ENCODE peak calls at places on chromosomes 1 and 21, in six cellular contexts. One of them, this sample, is unnamed.

GRCh38 chr1:199551967-199552565 is 475.4 kb upstream of the NR5A2 start:
- DNase-seq in BE2C: peak; percentile 72
- DNase-seq in AG20443: peak; percentile 52
- DNase-seq in HTR-8/SVneo: peak; percentile 34
- DNase-seq in LoVo: peak; percentile 48
- DNase-seq in ACHN: peak; percentile 79
- DNase-seq in this sample: peak; percentile 9

GRCh38 chr1:59497616-59498015 is 200.7 kb downstream of the FGGY start:
- DNase-seq in LoVo: no peak
- DNase-seq in ACHN: no peak
- DNase-seq in HTR-8/SVneo: no peak
- DNase-seq in AG20443: no peak
- DNase-seq in BE2C: no peak
- DNase-seq in this sample: no peak

GRCh38 chr1:109214695-109215623 is 1.2 kb downstream of the SARS1 start:
- DNase-seq in BE2C: peak; percentile 80
- DNase-seq in HTR-8/SVneo: peak; percentile 53
- DNase-seq in LoVo: peak; percentile 90
- DNase-seq in ACHN: peak; percentile 86
- DNase-seq in AG20443: peak; percentile 73
- DNase-seq in this sample: peak; percentile 85

GRCh38 chr1:210446479-210446878 is 117.8 kb downstream of the HHAT start:
- DNase-seq in AG20443: no peak
- DNase-seq in ACHN: peak; percentile 81
- DNase-seq in BE2C: peak; percentile 47
- DNase-seq in LoVo: peak; percentile 41
- DNase-seq in HTR-8/SVneo: peak; percentile 45
- DNase-seq in this sample: no peak

GRCh38 chr1:43853161-43853921 is 80.3 kb upstream of the ARTN start:
- DNase-seq in LoVo: peak; percentile 56
- DNase-seq in AG20443: peak; percentile 78
- DNase-seq in ACHN: peak; percentile 11
- DNase-seq in HTR-8/SVneo: no peak
- DNase-seq in BE2C: peak; percentile 74
- DNase-seq in this sample: peak; percentile 33

GRCh38 chr1:92943515-92943873 is 17.8 kb downstream of the DIPK1A start:
- DNase-seq in ACHN: no peak
- DNase-seq in LoVo: no peak
- DNase-seq in BE2C: no peak
- DNase-seq in HTR-8/SVneo: no peak
- DNase-seq in AG20443: no peak
- DNase-seq in this sample: no peak

GRCh38 chr1:182237329-182237728 is 154.3 kb downstream of the GLUL start:
- DNase-seq in BE2C: no peak
- DNase-seq in AG20443: no peak
- DNase-seq in ACHN: no peak
- DNase-seq in LoVo: no peak
- DNase-seq in HTR-8/SVneo: no peak
- DNase-seq in this sample: no peak

GRCh38 chr21:45484318-45484717 is 57.9 kb downstream of the SLC19A1 start:
- DNase-seq in BE2C: no peak
- DNase-seq in HTR-8/SVneo: no peak
- DNase-seq in ACHN: no peak
- DNase-seq in LoVo: no peak
- DNase-seq in AG20443: no peak
- DNase-seq in this sample: no peak

GRCh38 chr1:189596197-189596596 is 881.5 kb downstream of the BRINP3 start:
- DNase-seq in HTR-8/SVneo: no peak
- DNase-seq in BE2C: no peak
- DNase-seq in AG20443: no peak
- DNase-seq in LoVo: no peak
- DNase-seq in ACHN: no peak
- DNase-seq in this sample: no peak

GRCh38 chr1:159205225-159205624 is 550 bp downstream of the ACKR1 start:
- DNase-seq in AG20443: no peak
- DNase-seq in HTR-8/SVneo: no peak
- DNase-seq in LoVo: no peak
- DNase-seq in ACHN: no peak
- DNase-seq in BE2C: no peak
- DNase-seq in this sample: no peak

GRCh38 chr1:221497051-221497450 is 244.8 kb downstream of the DUSP10 start:
- DNase-seq in BE2C: no peak
- DNase-seq in HTR-8/SVneo: no peak
- DNase-seq in ACHN: no peak
- DNase-seq in LoVo: no peak
- DNase-seq in AG20443: no peak
- DNase-seq in this sample: no peak

GRCh38 chr1:238252033-238252802 is 361.5 kb upstream of the ZP4 start:
- DNase-seq in ACHN: peak; percentile 80
- DNase-seq in LoVo: peak; percentile 26
- DNase-seq in BE2C: peak; percentile 70
- DNase-seq in AG20443: peak; percentile 18
- DNase-seq in HTR-8/SVneo: peak; percentile 31
- DNase-seq in this sample: peak; percentile 5

GRCh38 chr1:46675549-46676314 is 4.1 kb downstream of the TEX38 start:
- DNase-seq in BE2C: no peak
- DNase-seq in HTR-8/SVneo: no peak
- DNase-seq in AG20443: no peak
- DNase-seq in LoVo: no peak
- DNase-seq in ACHN: no peak
- DNase-seq in this sample: no peak

This sample was measured in AG04449.